ENCODE peak calls at places on chromosomes 5 and 9, in four cellular contexts. R, W, K and F are unnamed samples.

GRCh38 chr9:104903609-104904008 is 24.3 kb downstream of the ABCA1 start:
- DNase-seq in R (no peak), W (no peak), K (peak), F (no peak)

GRCh38 chr5:172113036-172113435 is 75.0 kb downstream of the STK10 start:
- DNase-seq in R (no peak), W (no peak), K (no peak), F (no peak)

GRCh38 chr9:13443380-13444271 is 164.1 kb upstream of the MPDZ start:
- DNase-seq in R (no peak), W (peak), K (no peak), F (no peak)

GRCh38 chr9:124569942-124570341 is 62.7 kb upstream of the NR5A1 start:
- DNase-seq in R (no peak), W (no peak), K (no peak), F (no peak)

GRCh38 chr9:123349691-123350480 is 6.1 kb upstream of the CRB2 start:
- DNase-seq in R (peak), W (no peak), K (peak), F (peak)

GRCh38 chr5:32173394-32174010 is 617 bp downstream of the GOLPH3 start:
- DNase-seq in R (no peak), W (peak), K (peak), F (peak)

GRCh38 chr9:134570151-134570621 is 71.4 kb upstream of the COL5A1 start:
- DNase-seq in R (no peak), W (peak), K (no peak), F (no peak)

GRCh38 chr5:124745367-124746251 is 830 bp downstream of the ZNF608 start:
- DNase-seq in R (peak), W (no peak), K (peak), F (peak)

GRCh38 chr5:158463188-158463587 is 604.2 kb upstream of the CLINT1 start:
- DNase-seq in R (peak), W (no peak), K (peak), F (peak)

GRCh38 chr5:177491429-177491945 is 5.9 kb downstream of the PDLIM7 start:
- DNase-seq in R (no peak), W (no peak), K (peak), F (peak)

GRCh38 chr5:164256954-164257353 is 751.5 kb downstream of the MAT2B start:
- DNase-seq in R (no peak), W (no peak), K (no peak), F (no peak)

GRCh38 chr9:124468061-124468740 is 17.9 kb downstream of the ADGRD2 start:
- DNase-seq in R (no peak), W (no peak), K (no peak), F (no peak)

GRCh38 chr5:38468978-38469706 is 87.3 kb downstream of the LIFR start:
- DNase-seq in R (no peak), W (no peak), K (peak), F (no peak)

GRCh38 chr5:170056561-170057267 is 49.0 kb upstream of the FOXI1 start:
- DNase-seq in R (no peak), W (no peak), K (no peak), F (no peak)

GRCh38 chr9:22211588-22212360 is 202.7 kb upstream of the CDKN2B start:
- DNase-seq in R (peak), W (no peak), K (peak), F (peak)

GRCh38 chr5:69517763-69518212 is 25.2 kb downstream of the OCLN start:
- DNase-seq in R (no peak), W (no peak), K (peak), F (peak)

GRCh38 chr9:33187519-33188218 is 20.5 kb upstream of the B4GALT1 start:
- DNase-seq in R (peak), W (no peak), K (peak), F (no peak)

GRCh38 chr5:173645897-173646574 is 29.6 kb upstream of the BOD1 start:
- DNase-seq in R (no peak), W (no peak), K (no peak), F (no peak)

GRCh38 chr9:89880161-89880560 is 275.3 kb downstream of the GADD45G start:
- DNase-seq in R (no peak), W (no peak), K (no peak), F (no peak)

GRCh38 chr9:129685220-129685932 is 19.9 kb downstream of the PRRX2 start:
- DNase-seq in R (no peak), W (no peak), K (peak), F (peak)

GRCh38 chr9:87547665-87548064 is 50.0 kb downstream of the DAPK1 start:
- DNase-seq in R (no peak), W (no peak), K (no peak), F (peak)

GRCh38 chr5:161094411-161094810 is 242.4 kb upstream of the ATP10B start:
- DNase-seq in R (no peak), W (no peak), K (peak), F (peak)

GRCh38 chr5:161925960-161926359 is 78.0 kb downstream of the GABRA1 start:
- DNase-seq in R (no peak), W (no peak), K (no peak), F (peak)

DNA sequence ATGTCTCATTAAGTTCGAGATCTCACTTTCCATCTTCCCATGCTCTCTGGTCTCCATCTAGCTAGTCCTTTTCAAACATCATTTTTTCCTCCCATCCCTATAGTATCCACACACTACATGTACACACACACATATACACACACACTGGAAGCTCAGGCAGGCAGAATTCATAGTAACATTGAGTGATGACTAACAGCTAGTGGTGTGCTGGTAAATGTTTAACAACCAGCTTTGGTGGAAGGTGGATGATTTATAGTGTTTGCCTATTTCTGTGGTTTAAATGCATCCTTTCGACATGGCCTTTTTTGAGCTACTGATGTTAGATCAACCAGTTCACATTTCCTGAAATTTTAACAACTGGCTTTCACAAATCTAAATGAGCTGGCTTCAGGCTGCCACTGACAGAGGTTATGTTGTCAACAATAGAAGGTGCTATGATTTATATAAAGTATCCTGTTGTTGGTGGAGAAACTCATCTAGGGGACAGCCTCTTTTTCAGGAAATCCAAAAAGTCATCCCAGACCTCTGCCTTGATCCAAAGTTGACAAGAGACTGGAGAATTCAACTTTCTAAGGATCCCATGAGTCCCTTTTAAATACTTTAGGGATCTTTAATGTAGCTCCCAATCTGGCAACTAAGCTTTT is 117.8 kb downstream of the CCDC192 start:
- DNase-seq in R (peak), W (no peak), K (peak), F (no peak)
- TF ChIP-seq CTCF in R (no peak), W (no peak), K (no peak), F (no peak)

DNA sequence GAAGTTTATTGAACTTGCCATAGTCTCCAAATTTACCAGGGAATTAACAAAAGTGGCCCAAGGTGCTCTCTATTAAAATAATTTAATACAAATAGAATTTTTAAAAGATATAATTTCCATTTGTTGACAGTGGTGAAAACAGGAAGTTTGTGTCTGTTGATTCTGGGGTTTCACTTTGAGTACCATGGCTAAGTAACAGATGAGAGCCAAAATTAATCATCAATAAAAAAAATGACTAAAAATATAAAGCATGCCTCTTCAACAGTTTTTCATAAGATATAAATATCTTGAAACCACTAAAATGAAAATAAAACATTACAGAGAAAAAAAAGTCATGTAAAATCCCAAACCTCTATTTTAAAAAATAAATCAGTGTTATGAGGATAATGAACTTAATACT is 49.8 kb downstream of the SGCD start:
- DNase-seq in R (no peak), W (no peak), K (no peak), F (no peak)
- TF ChIP-seq CTCF in R (no peak), W (no peak), K (no peak), F (no peak)

DNA sequence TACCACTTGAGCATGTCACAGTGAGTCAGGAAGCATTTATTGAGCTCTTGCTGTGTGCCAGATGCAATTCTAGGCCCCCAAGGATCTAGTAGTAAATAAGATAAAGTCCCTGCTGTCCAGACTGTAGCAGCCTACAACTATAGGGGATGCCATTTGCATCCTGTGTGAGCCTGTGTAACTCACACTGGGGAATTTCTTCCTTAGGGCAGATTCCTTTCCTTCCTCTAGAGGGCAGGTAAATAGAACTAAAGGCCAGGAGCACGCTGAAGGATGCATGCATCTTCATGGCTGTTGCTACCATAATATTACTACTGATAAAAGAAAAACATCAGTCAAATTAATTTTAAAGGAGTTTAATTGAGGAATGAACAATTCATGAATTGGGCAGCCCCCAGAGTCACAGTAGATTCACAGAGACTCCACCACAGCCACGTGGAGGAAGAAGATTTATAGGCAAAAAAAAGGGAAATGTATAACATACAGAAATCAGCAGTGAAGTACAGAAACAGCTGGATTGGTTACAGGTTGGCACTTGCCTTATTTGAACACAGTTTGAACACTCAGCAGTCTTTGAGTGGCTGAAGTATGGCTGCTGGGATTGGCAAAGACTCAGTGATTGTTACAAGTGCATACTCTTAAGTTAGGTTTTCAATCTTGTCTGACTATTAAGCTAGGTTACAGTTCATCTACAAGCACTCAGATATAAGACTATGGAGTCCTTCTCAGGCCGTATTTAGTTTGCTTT is 98.9 kb downstream of the ACTL7B start:
- DNase-seq in R (no peak), W (no peak), K (no peak), F (peak)
- TF ChIP-seq CTCF in R (peak), W (no peak), K (peak), F (peak)

GRCh38 chr5:123278284-123278683 is 144.9 kb downstream of the CEP120 start:
- DNase-seq in R (no peak), W (no peak), K (peak), F (peak)

GRCh38 chr5:123269851-123270250 is 153.4 kb downstream of the CEP120 start:
- DNase-seq in R (no peak), W (no peak), K (no peak), F (no peak)

GRCh38 chr5:123269436-123269835 is 153.8 kb downstream of the CEP120 start:
- DNase-seq in R (no peak), W (no peak), K (no peak), F (no peak)

DNA sequence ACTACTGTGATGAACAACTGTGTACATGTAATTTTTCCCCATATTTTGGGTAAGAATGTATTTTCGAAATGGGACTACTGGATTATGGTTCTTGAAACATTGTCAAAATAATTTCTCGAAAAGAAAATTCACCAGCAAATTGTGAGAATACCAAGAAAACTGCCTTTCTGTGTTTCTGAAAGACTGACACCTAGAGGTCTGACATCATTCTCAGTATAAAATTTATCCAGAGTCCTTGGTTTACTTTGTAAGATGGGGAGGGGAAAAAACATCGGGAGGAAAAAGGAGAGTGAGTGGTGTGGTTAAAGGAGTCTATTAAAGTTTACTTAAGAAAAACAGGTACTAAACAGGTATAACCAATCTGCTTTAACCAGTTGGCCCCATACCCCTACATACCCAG is 149.2 kb downstream of the CEP120 start:
- DNase-seq in R (no peak), W (no peak), K (no peak), F (no peak)
- TF ChIP-seq CTCF in R (peak), W (no peak), K (peak), F (peak)

GRCh38 chr5:1007221-1007680 is 1.4 kb upstream of the NKD2 start:
- DNase-seq in R (no peak), W (no peak), K (no peak), F (no peak)
- TF ChIP-seq CTCF in R (no peak), W (no peak), K (no peak), F (no peak)